ENCODE peak calls at places on chromosomes 1 and 21, in eight cellular contexts. Q is choroid plexus epithelial cell, G is fibroblast of lung, I is AG10803, S is GM12865, P is MM.1S, N is fibroblast of pulmonary artery, K is fibroblast of villous mesenchyme. R is an unnamed sample.
A peak's percentile ranks its signal among the peaks of the same experiment; 100 is the strongest.

GRCh38 chr21:14814282-14814681 is 250.5 kb downstream of the NRIP1 start:
- DNase-seq in S (no peak), G (no peak), K (no peak), I (no peak), N (no peak), P (no peak), Q (no peak), R (no peak)

GRCh38 chr1:67685558-67686271 is 714 bp downstream of the GADD45A start:
- DNase-seq in S (peak; percentile 59), Q (peak; percentile 59), P (peak; percentile 73), N (peak; percentile 51), K (peak; percentile 38), I (peak; percentile 54), G (no peak), R (peak; percentile 51)

GRCh38 chr1:26581287-26581651 is 51.7 kb downstream of the RPS6KA1 start:
- DNase-seq in K (no peak), N (no peak), Q (no peak), P (no peak), I (no peak), S (no peak), G (no peak), R (no peak)

GRCh38 chr1:235455806-235456205 is 48.4 kb downstream of the B3GALNT2 start:
- DNase-seq in Q (no peak), P (no peak), S (no peak), N (no peak), I (no peak), K (no peak), G (peak; percentile 15), R (no peak)

GRCh38 chr1:89880679-89881078 is 59.8 kb downstream of the LRRC8D start:
- DNase-seq in I (no peak), S (no peak), N (no peak), P (no peak), K (no peak), Q (no peak), G (no peak), R (no peak)

GRCh38 chr1:209720826-209721225 is 16.2 kb downstream of the HSD11B1 start:
- DNase-seq in P (no peak), N (no peak), I (no peak), G (peak; percentile 55), Q (no peak), K (peak; percentile 61), S (no peak), R (no peak)

GRCh38 chr21:18801468-18801867 is 397.9 kb upstream of the TMPRSS15 start:
- DNase-seq in G (no peak), S (no peak), K (no peak), Q (peak; percentile 51), N (peak; percentile 17), I (no peak), P (peak; percentile 54), R (no peak)

GRCh38 chr1:194929376-194929775 is 1678.9 kb downstream of the KCNT2 start:
- DNase-seq in G (peak; percentile 61), S (no peak), P (no peak), Q (no peak), N (peak; percentile 2), I (no peak), K (no peak), R (peak; percentile 0)

GRCh38 chr1:54309631-54310366 is 96.4 kb downstream of the SSBP3 start:
- DNase-seq in P (no peak), G (no peak), N (no peak), S (no peak), I (no peak), K (no peak), Q (no peak), R (no peak)

GRCh38 chr1:222105393-222105737 is 363.5 kb upstream of the DUSP10 start:
- DNase-seq in I (no peak), P (no peak), S (no peak), G (no peak), K (no peak), N (no peak), Q (no peak), R (no peak)

GRCh38 chr21:46157396-46157986 is 2.1 kb upstream of the FTCD start:
- DNase-seq in G (no peak), P (no peak), K (no peak), N (no peak), I (no peak), S (no peak), Q (no peak), R (no peak)

GRCh38 chr1:60589916-60590315 is 492.4 kb upstream of the NFIA start:
- DNase-seq in N (peak; percentile 58), G (peak; percentile 27), P (no peak), S (no peak), I (no peak), Q (peak; percentile 44), K (no peak), R (peak; percentile 30)

GRCh38 chr21:21200103-21200938 is 202.1 kb downstream of the NCAM2 start:
- DNase-seq in N (peak; percentile 99), G (peak; percentile 98), K (peak; percentile 95), P (no peak), I (peak; percentile 99), S (no peak), Q (peak; percentile 100), R (peak; percentile 99)

GRCh38 chr1:243354511-243355153 is 98.8 kb downstream of the SDCCAG8 start:
- DNase-seq in N (peak; percentile 9), Q (peak; percentile 63), I (peak; percentile 22), S (peak; percentile 10), P (peak; percentile 22), K (peak; percentile 68), G (peak; percentile 54), R (peak; percentile 9)

GRCh38 chr1:232878141-232878540 is 72.3 kb upstream of the NTPCR start:
- DNase-seq in I (no peak), G (no peak), P (no peak), S (no peak), K (no peak), N (no peak), Q (no peak), R (no peak)

GRCh38 chr1:227731241-227731677 is 3.8 kb downstream of the JMJD4 start:
- DNase-seq in N (no peak), I (no peak), S (no peak), P (no peak), K (no peak), Q (no peak), G (no peak), R (no peak)

GRCh38 chr1:5734996-5735395 is 257.2 kb downstream of the NPHP4 start:
- DNase-seq in Q (no peak), I (no peak), G (no peak), N (no peak), K (no peak), P (no peak), S (no peak), R (no peak)

GRCh38 chr1:230381049-230381467 is 45.1 kb downstream of the PGBD5 start:
- DNase-seq in N (no peak), I (no peak), G (no peak), P (no peak), S (no peak), Q (no peak), K (no peak), R (no peak)

DNA sequence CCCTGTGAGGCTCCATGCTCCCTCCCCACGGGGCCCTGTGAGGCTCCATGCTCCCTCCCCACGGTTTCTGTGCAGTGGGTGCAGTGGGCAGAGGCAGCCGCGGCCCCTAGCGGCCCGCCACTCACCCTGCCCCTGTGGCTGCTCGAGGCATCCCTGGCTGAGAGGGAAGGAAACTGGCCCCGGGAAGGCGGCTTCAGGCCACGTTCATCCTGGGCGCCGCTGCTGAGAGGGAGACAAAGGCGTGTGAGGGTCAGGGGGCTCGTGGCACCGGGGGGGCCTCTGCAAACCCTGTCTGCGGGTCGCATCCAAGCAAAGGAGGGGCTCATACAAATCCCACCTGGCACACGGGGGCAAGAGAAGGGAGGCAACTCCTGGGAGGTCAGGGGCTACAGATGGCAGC is 8.5 kb downstream of the CFAP410 start:
- DNase-seq in N (no peak), Q (no peak), P (no peak), G (no peak), S (no peak), I (no peak), K (no peak), R (no peak)
- TF ChIP-seq CTCF in N (no peak), Q (no peak), P (no peak), G (no peak), S (no peak), I (no peak), K (no peak), R (no peak)

DNA sequence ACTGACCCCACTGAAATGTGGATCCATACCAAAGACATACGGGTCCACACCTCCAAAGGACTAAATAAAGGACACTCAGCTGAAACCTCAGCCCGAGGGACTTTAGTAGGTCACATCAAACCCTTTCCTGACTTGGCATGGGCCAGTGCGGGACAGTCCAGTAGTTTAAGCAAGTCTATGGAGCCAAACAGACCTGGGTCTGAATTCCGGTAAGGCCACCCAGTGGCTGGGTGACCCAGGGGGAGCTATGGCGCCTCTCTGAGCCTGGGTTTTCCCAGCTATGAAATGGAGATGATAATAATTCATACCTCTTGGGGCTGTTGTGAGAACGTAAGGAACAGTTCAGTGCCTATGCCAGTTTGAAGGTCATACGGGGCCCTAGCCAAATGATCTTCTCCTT is 36.2 kb upstream of the ZBTB40 start:
- DNase-seq in N (no peak), P (no peak), G (no peak), K (no peak), Q (no peak), S (no peak), I (no peak), R (no peak)
- H3K4me3 ChIP-seq in N (no peak overlapping the region), P (no peak overlapping the region), G (no peak overlapping the region), K (no peak overlapping the region), Q (no peak overlapping the region), S (no peak overlapping the region), I (no peak overlapping the region), R (no peak overlapping the region)

DNA sequence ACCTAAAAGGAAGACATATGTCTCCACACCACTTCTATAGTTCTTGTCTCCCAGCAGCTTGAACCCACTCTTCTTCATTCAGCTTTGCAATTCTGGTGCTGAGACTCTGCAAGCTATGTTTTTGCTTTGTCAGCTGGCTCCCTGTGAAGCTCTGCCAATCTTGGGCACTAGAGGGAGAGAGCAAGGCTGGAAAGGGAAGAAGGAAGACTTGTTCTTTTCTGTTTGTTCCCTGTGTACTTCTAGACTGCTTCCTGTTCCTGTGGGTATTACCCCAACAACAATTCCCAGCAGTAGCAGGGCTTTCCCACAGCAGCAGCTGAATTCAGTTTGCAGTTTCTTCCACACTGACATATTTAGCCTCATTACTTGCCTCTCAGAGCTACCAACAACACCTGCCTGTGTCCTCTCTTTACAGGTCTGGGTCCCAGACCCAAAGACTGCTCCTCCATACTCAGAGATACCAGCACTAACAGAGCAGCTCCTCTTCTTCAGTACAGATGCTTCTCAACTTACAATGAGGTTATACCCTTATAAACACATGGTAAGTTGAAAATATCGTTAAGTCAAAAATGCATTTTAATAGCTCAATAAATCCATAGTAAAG is 275.2 kb upstream of the NEGR1 start:
- DNase-seq in N (peak; percentile 57), G (peak; percentile 15), S (peak; percentile 2), I (peak; percentile 36), K (no peak), P (no peak), Q (peak; percentile 6), R (peak; percentile 59)
- TF ChIP-seq CTCF in N (peak; percentile 61), G (peak; percentile 31), S (no peak), I (peak; percentile 52), K (peak; percentile 14), P (peak; percentile 33), Q (peak; percentile 34), R (peak; percentile 64)

DNA sequence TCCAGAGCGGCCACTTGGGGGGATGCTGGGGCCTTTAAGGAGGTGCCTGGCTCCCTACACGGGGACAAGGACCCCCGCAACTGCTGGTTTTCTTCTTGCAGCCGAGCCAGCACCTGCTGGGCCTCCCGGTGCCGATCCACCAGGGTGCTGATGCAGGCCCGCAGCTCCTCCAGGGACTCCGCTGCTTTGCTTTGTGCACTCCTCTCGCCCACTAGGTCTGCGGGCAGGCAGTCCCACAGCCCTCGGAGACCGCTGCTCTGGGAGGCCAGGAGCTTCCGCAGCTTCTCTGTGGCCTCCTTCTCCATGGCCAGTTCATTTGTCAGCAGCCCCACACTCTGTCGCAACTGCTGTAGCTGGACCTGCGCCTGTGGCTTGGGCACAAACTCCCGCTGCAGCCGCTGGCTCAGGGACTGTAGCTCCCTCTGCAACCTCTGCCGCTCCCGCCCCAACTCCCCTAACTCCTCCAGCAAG is 13.2 kb downstream of the ANKRD35 start:
- DNase-seq in I (peak; percentile 55), Q (peak; percentile 19), G (peak; percentile 64), P (no peak), N (peak; percentile 45), S (no peak), K (peak; percentile 31), R (no peak)
- H3K4me3 ChIP-seq in I (peak overlapping the region; percentile 61), Q (peak overlapping the region; percentile 57), G (peak overlapping the region; percentile 64), P (peak overlapping the region; percentile 66), N (peak overlapping the region; percentile 39), S (no peak overlapping the region), K (peak overlapping the region; percentile 43), R (peak overlapping the region; percentile 26)

R was measured in cardiac fibroblast.